ENCODE peak calls at places on chromosomes 16 and 17, in five cellular contexts. One of them, this sample, is unnamed.

GRCh38 chr17:38701504-38702165 is 3.4 kb upstream of the MLLT6 start:
- DNase-seq in spleen: no peak
- DNase-seq in GM12891: no peak
- DNase-seq in upper lobe of left lung: no peak
- DNase-seq in HCT116: no peak
- DNase-seq in this sample: no peak

GRCh38 chr16:86573646-86574508 is 4.5 kb upstream of the FOXL1 start:
- DNase-seq in spleen: no peak
- DNase-seq in GM12891: no peak
- DNase-seq in upper lobe of left lung: no peak
- DNase-seq in HCT116: no peak
- DNase-seq in this sample: no peak

GRCh38 chr16:56514845-56515244 is 5.0 kb downstream of the BBS2 start:
- DNase-seq in spleen: no peak
- DNase-seq in GM12891: no peak
- DNase-seq in upper lobe of left lung: no peak
- DNase-seq in HCT116: no peak
- DNase-seq in this sample: no peak

GRCh38 chr17:17890773-17891759 is 54.3 kb upstream of the SREBF1 start:
- DNase-seq in spleen: peak
- DNase-seq in GM12891: peak
- DNase-seq in upper lobe of left lung: peak
- DNase-seq in HCT116: peak
- DNase-seq in this sample: no peak

GRCh38 chr17:57924677-57925076 is 30.5 kb downstream of the CUEDC1 start:
- DNase-seq in spleen: no peak
- DNase-seq in GM12891: no peak
- DNase-seq in upper lobe of left lung: no peak
- DNase-seq in HCT116: no peak
- DNase-seq in this sample: no peak

GRCh38 chr16:47873434-47873833 is 282.4 kb downstream of the ABCC12 start:
- DNase-seq in spleen: no peak
- DNase-seq in GM12891: no peak
- DNase-seq in upper lobe of left lung: no peak
- DNase-seq in HCT116: no peak
- DNase-seq in this sample: no peak

GRCh38 chr17:8725881-8726280 is 18.8 kb downstream of the CCDC42 start:
- DNase-seq in spleen: no peak
- DNase-seq in GM12891: no peak
- DNase-seq in upper lobe of left lung: no peak
- DNase-seq in HCT116: no peak
- DNase-seq in this sample: no peak

GRCh38 chr17:35804658-35805192 is 4.6 kb upstream of the TAF15 start:
- DNase-seq in spleen: no peak
- DNase-seq in GM12891: peak
- DNase-seq in upper lobe of left lung: no peak
- DNase-seq in HCT116: peak
- DNase-seq in this sample: peak

GRCh38 chr17:36717088-36717487 is 115.7 kb downstream of the MRM1 start:
- DNase-seq in spleen: no peak
- DNase-seq in GM12891: no peak
- DNase-seq in upper lobe of left lung: no peak
- DNase-seq in HCT116: no peak
- DNase-seq in this sample: no peak

GRCh38 chr17:958712-959451 is 20.7 kb downstream of the NXN start:
- DNase-seq in spleen: peak
- DNase-seq in GM12891: no peak
- DNase-seq in upper lobe of left lung: peak
- DNase-seq in HCT116: no peak
- DNase-seq in this sample: no peak

GRCh38 chr16:73390936-73391335 is 343.0 kb upstream of the ZFHX3 start:
- DNase-seq in spleen: no peak
- DNase-seq in GM12891: no peak
- DNase-seq in upper lobe of left lung: peak
- DNase-seq in HCT116: no peak
- DNase-seq in this sample: no peak

GRCh38 chr16:23452572-23453337 is at the start of gene COG7:
- DNase-seq in spleen: peak
- DNase-seq in GM12891: peak
- DNase-seq in upper lobe of left lung: peak
- DNase-seq in HCT116: peak
- DNase-seq in this sample: peak
- TF ChIP-seq POLR2AphosphoS5 in spleen: peak
- TF ChIP-seq POLR2AphosphoS5 in GM12891: peak
- TF ChIP-seq POLR2AphosphoS5 in upper lobe of left lung: peak
- TF ChIP-seq POLR2AphosphoS5 in HCT116: peak
- TF ChIP-seq POLR2AphosphoS5 in this sample: peak

GRCh38 chr17:76081295-76082210 is 2.6 kb downstream of the ZACN start:
- DNase-seq in spleen: no peak
- DNase-seq in GM12891: peak
- DNase-seq in upper lobe of left lung: no peak
- DNase-seq in HCT116: no peak
- DNase-seq in this sample: no peak
- TF ChIP-seq POLR2AphosphoS5 in spleen: peak
- TF ChIP-seq POLR2AphosphoS5 in GM12891: no peak
- TF ChIP-seq POLR2AphosphoS5 in upper lobe of left lung: no peak
- TF ChIP-seq POLR2AphosphoS5 in HCT116: no peak
- TF ChIP-seq POLR2AphosphoS5 in this sample: peak

GRCh38 chr17:60107526-60108257 is 29.0 kb upstream of the HEATR6 start:
- DNase-seq in spleen: no peak
- DNase-seq in GM12891: no peak
- DNase-seq in upper lobe of left lung: no peak
- DNase-seq in HCT116: no peak
- DNase-seq in this sample: no peak
- TF ChIP-seq POLR2AphosphoS5 in spleen: no peak
- TF ChIP-seq POLR2AphosphoS5 in GM12891: no peak
- TF ChIP-seq POLR2AphosphoS5 in upper lobe of left lung: no peak
- TF ChIP-seq POLR2AphosphoS5 in HCT116: no peak
- TF ChIP-seq POLR2AphosphoS5 in this sample: no peak

GRCh38 chr16:14372471-14372870 is 257.6 kb downstream of the PARN start:
- DNase-seq in spleen: no peak
- DNase-seq in GM12891: no peak
- DNase-seq in upper lobe of left lung: no peak
- DNase-seq in HCT116: no peak
- DNase-seq in this sample: no peak

GRCh38 chr16:14369734-14370598 is 260.1 kb downstream of the PARN start:
- DNase-seq in spleen: no peak
- DNase-seq in GM12891: no peak
- DNase-seq in upper lobe of left lung: peak
- DNase-seq in HCT116: no peak
- DNase-seq in this sample: no peak

GRCh38 chr16:14370736-14371234 is 259.3 kb downstream of the PARN start:
- DNase-seq in spleen: no peak
- DNase-seq in GM12891: no peak
- DNase-seq in upper lobe of left lung: no peak
- DNase-seq in HCT116: no peak
- DNase-seq in this sample: no peak

GRCh38 chr16:14373406-14373805 is 256.7 kb downstream of the PARN start:
- DNase-seq in spleen: no peak
- DNase-seq in GM12891: no peak
- DNase-seq in upper lobe of left lung: no peak
- DNase-seq in HCT116: no peak
- DNase-seq in this sample: no peak

GRCh38 chr16:14371778-14372431 is 258.2 kb downstream of the PARN start:
- DNase-seq in spleen: no peak
- DNase-seq in GM12891: no peak
- DNase-seq in upper lobe of left lung: no peak
- DNase-seq in HCT116: no peak
- DNase-seq in this sample: no peak
- TF ChIP-seq POLR2AphosphoS5 in spleen: no peak
- TF ChIP-seq POLR2AphosphoS5 in GM12891: no peak
- TF ChIP-seq POLR2AphosphoS5 in upper lobe of left lung: no peak
- TF ChIP-seq POLR2AphosphoS5 in HCT116: no peak
- TF ChIP-seq POLR2AphosphoS5 in this sample: no peak

GRCh38 chr17:64769712-64770111 is 107.6 kb upstream of the SMURF2 start:
- DNase-seq in spleen: no peak
- DNase-seq in GM12891: no peak
- DNase-seq in upper lobe of left lung: no peak
- DNase-seq in HCT116: no peak
- DNase-seq in this sample: no peak
- TF ChIP-seq POLR2AphosphoS5 in spleen: no peak
- TF ChIP-seq POLR2AphosphoS5 in GM12891: no peak
- TF ChIP-seq POLR2AphosphoS5 in upper lobe of left lung: no peak
- TF ChIP-seq POLR2AphosphoS5 in HCT116: no peak
- TF ChIP-seq POLR2AphosphoS5 in this sample: no peak

DNA sequence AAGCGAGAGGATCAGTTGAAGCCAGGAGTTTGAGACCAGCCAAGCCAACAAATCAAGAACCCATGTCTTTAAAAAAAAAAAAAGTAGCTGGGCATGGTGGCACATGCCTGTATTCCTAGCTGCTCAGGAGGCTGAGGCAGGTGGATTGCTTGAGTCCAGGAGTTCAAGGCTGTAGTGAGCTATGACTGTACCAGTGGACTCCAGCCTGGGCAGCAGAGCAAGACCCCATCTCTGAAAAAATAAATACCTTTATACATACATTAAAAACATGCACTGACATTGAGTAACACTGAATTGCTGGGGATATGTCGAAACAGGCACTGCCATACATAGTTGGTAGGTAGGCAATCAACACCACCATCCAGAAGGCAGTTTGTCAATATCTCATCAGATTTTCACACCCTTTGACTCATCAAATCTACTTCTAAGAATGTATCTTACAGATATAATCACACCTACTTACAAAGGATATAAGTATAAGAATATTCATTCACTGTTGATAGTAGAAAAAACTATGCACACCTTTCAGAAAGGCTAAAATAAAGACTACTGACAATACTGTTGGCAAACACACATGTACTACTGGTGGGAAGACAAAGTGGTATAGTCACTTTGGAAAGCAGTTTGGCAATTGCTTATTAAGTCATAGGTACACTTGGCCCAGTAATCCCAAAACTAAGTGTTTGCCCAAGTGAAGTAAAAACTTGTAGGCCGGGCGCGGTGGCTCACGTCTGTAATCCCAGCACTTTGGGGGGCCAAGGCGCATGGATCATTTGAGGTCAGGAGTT is 6.4 kb upstream of the CEP20 start:
- DNase-seq in spleen: no peak
- DNase-seq in GM12891: no peak
- DNase-seq in upper lobe of left lung: no peak
- DNase-seq in HCT116: no peak
- DNase-seq in this sample: no peak
- TF ChIP-seq POLR2AphosphoS5 in spleen: no peak
- TF ChIP-seq POLR2AphosphoS5 in GM12891: no peak
- TF ChIP-seq POLR2AphosphoS5 in upper lobe of left lung: no peak
- TF ChIP-seq POLR2AphosphoS5 in HCT116: no peak
- TF ChIP-seq POLR2AphosphoS5 in this sample: no peak